ENCODE peak calls at places on chromosomes 1 and 21, in ten cellular contexts. U is thyroid gland; S is CD4-positive, CD25-positive, alpha-beta regulatory T cell; I is thoracic aorta; W is A549; T is gastrocnemius medialis; D is ovary; Q is K562; V is IMR-90; B is hepatocyte. E is an unnamed sample. For H3K4me1, the result is how much of the 10 kb centered on the place peaks cover.

GRCh38 chr1:40059960-40060337 is 19.4 kb downstream of the CAP1 start:
- DNase-seq in V (no peak), B (no peak), Q (no peak), D (no peak), W (no peak), T (no peak), S (no peak), U (no peak), I (no peak), E (no peak)

GRCh38 chr21:36852864-36853263 is 113.6 kb downstream of the HLCS start:
- DNase-seq in V (no peak), D (no peak), I (no peak), S (no peak), U (no peak), Q (no peak), B (no peak), W (no peak), T (no peak), E (no peak)

GRCh38 chr21:35940074-35940927 is 120.0 kb downstream of the SETD4 start:
- DNase-seq in Q (peak), I (no peak), B (peak), S (no peak), D (peak), V (peak), U (peak), W (peak), T (peak), E (peak)

GRCh38 chr1:14443164-14443787 is 155.2 kb upstream of the KAZN start:
- DNase-seq in W (no peak), U (peak), D (no peak), I (no peak), B (no peak), Q (peak), T (no peak), S (no peak), V (peak), E (no peak)

GRCh38 chr1:65812065-65812464 is 19.4 kb downstream of the PDE4B start:
- DNase-seq in T (peak), Q (no peak), S (peak), I (no peak), W (no peak), V (peak), U (no peak), B (no peak), D (no peak), E (no peak)

GRCh38 chr1:214216779-214217178 is 64.2 kb upstream of the SMYD2 start:
- DNase-seq in S (no peak), U (no peak), T (no peak), D (no peak), W (peak), V (no peak), B (peak), Q (no peak), I (no peak), E (no peak)

GRCh38 chr1:24195874-24196273 is 8.8 kb upstream of the IFNLR1 start:
- DNase-seq in Q (no peak), B (no peak), D (no peak), W (no peak), I (no peak), T (no peak), S (no peak), U (no peak), V (no peak), E (no peak)

GRCh38 chr1:41887365-41887764 is 31.4 kb downstream of the HIVEP3 start:
- DNase-seq in W (no peak), T (no peak), S (no peak), I (no peak), V (no peak), B (no peak), Q (no peak), D (no peak), U (no peak), E (no peak)

GRCh38 chr1:118223426-118223825 is 38.4 kb upstream of the SPAG17 start:
- DNase-seq in D (no peak), W (no peak), V (no peak), U (no peak), I (no peak), T (peak), B (peak), S (no peak), Q (no peak), E (no peak)

GRCh38 chr1:210687582-210688279 is 359.0 kb downstream of the HHAT start:
- DNase-seq in S (no peak), D (no peak), Q (no peak), I (no peak), U (peak), B (no peak), V (peak), W (peak), T (no peak), E (no peak)

GRCh38 chr1:226061793-226062557 is 541 bp upstream of the H3-3A start:
- DNase-seq in Q (peak), T (peak), B (peak), I (no peak), V (peak), S (no peak), W (peak), D (peak), U (peak), E (peak)

GRCh38 chr1:210074904-210075303 is 136.9 kb downstream of the SYT14 start:
- DNase-seq in U (no peak), V (no peak), I (no peak), S (no peak), T (no peak), Q (no peak), B (no peak), D (no peak), W (no peak), E (no peak)

GRCh38 chr1:113949007-113949406 is 19.9 kb downstream of the HIPK1 start:
- DNase-seq in S (no peak), T (no peak), W (no peak), V (no peak), Q (peak), U (no peak), D (no peak), I (no peak), B (no peak), E (no peak)

GRCh38 chr1:239386453-239387303 is at the start of gene CHRM3:
- DNase-seq in S (no peak), Q (no peak), I (no peak), T (no peak), V (no peak), D (peak), B (peak), U (peak), W (peak), E (no peak)

GRCh38 chr1:9115656-9116205 is 13.2 kb downstream of the GPR157 start:
- DNase-seq in S (no peak), D (no peak), V (peak), I (no peak), U (no peak), B (peak), T (no peak), W (no peak), Q (no peak), E (no peak)

GRCh38 chr21:35316933-35317332 is 267.8 kb upstream of the RUNX1 start:
- DNase-seq in Q (no peak), S (no peak), T (no peak), I (no peak), V (peak), W (no peak), D (no peak), U (no peak), B (peak), E (no peak)

GRCh38 chr1:201504179-201504631 is 2.7 kb downstream of the CSRP1 start:
- DNase-seq in D (no peak), W (no peak), U (no peak), V (peak), S (no peak), Q (no peak), I (no peak), T (no peak), B (no peak), E (no peak)

GRCh38 chr1:204307334-204307883 is 52.3 kb downstream of the PLEKHA6 start:
- DNase-seq in V (peak), T (no peak), B (peak), W (no peak), Q (no peak), S (no peak), I (no peak), D (peak), U (peak), E (no peak)
- H3K27ac ChIP-seq in V (peak), T (peak), B (peak), W (no peak), Q (no peak), S (no peak), I (no peak), D (no peak), U (no peak), E (no peak)

DNA sequence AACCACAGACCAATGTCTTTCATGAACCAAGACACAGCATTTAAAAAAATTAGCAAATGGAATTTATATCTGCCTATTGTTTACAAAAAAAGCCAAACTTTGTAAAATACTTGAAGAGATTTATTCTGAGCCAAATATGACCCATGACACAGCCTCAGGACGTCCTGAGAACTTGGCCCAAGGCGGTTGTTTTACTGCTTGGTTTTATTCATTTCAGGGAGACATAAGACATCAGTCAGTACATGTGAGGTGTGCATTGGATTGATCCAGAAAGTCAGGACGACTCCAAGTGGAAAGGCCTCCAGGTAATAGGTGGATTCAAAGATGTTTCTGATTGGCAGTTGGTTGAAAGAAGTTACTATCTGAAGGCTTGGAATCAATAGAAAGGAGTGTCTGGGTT is 1.4 kb upstream of the POFUT2 start:
- DNase-seq in U (no peak), S (no peak), B (no peak), I (no peak), Q (no peak), W (no peak), T (no peak), V (no peak), D (no peak), E (no peak)
- H3K4me1 ChIP-seq in U (under half), S (under half), B (under half), I (under half), Q (under half), W (under half), T (under half), V (under half), D (under half), E (half or more)

DNA sequence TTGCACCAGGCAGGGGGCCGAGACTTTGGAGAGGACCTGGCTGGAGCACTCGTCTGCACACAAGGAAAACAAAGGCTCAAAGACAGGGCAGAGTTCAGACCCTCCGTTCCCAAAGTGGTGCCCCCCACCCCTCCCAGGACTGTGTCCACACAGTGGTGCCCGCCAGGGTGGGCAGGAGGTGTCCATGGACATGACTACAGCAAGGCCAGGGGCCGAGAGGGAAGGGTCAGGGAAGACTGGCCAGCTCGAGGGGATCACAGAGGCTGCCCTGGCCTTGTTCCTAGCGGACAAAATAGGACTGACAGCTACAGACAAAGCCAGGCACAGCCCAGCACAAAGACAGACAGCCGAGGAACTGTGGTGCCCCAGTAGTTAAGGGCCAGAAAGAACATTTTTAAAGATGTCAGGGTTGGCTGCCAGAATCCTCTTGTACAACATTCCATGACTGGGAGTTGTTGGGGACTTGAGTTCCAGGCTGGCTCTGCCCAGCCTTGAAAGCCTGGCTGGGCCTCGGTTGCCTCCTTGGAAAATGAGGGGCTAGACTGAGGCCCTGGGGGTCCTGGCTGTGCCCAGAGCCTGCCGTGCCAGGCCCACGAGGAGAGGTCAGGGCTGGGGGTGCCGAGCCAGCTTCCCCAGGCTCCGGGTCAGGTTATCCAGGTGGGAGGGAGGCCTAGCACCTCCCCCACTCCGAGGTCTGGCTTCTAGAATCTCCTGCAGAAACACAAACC is 63.7 kb downstream of the SLX9 start:
- DNase-seq in Q (no peak), S (no peak), D (no peak), T (peak), I (no peak), U (no peak), B (no peak), V (no peak), W (no peak), E (no peak)
- H3K27ac ChIP-seq in Q (no peak), S (no peak), D (no peak), T (no peak), I (peak), U (no peak), B (no peak), V (no peak), W (no peak), E (no peak)

GRCh38 chr21:34011660-34012059 is 61.7 kb upstream of the MRPS6 start:
- DNase-seq in V (no peak), T (no peak), W (no peak), U (no peak), D (no peak), Q (no peak), S (no peak), I (no peak), B (no peak), E (no peak)
- H3K4me1 ChIP-seq in V (under half), T (under half), W (under half), U (under half), D (under half), Q (under half), S (under half), I (under half), B (under half), E (under half)

GRCh38 chr1:234520908-234521801 is 42.2 kb upstream of the TARBP1 start:
- DNase-seq in I (no peak), W (no peak), Q (no peak), T (no peak), U (no peak), D (no peak), B (no peak), V (no peak), S (no peak), E (no peak)
- H3K27ac ChIP-seq in I (no peak), W (peak), Q (no peak), T (peak), U (peak), D (no peak), B (no peak), V (no peak), S (no peak), E (peak)

GRCh38 chr1:37484325-37485051 is 10.1 kb downstream of the ZC3H12A start:
- DNase-seq in W (peak), T (peak), B (no peak), Q (no peak), I (no peak), S (no peak), V (no peak), U (no peak), D (no peak), E (no peak)
- H3K4me1 ChIP-seq in W (half or more), T (under half), B (under half), Q (under half), I (under half), S (under half), V (under half), U (under half), D (under half), E (half or more)

GRCh38 chr1:32181065-32181464 is 1.6 kb downstream of the TXLNA start:
- DNase-seq in I (no peak), D (no peak), U (no peak), V (no peak), W (no peak), T (peak), S (no peak), Q (no peak), B (no peak), E (no peak)

GRCh38 chr1:32179443-32180185 is at the start of gene TXLNA:
- DNase-seq in D (peak), W (peak), I (peak), S (peak), Q (peak), B (peak), T (peak), U (peak), V (peak), E (peak)

GRCh38 chr1:32182060-32182459 is 2.6 kb downstream of the TXLNA start:
- DNase-seq in T (peak), V (peak), B (no peak), D (no peak), U (no peak), I (no peak), Q (no peak), W (no peak), S (no peak), E (no peak)

GRCh38 chr1:32180186-32181060 is 948 bp downstream of the TXLNA start:
- DNase-seq in D (peak), Q (peak), S (peak), T (peak), V (peak), B (peak), W (peak), I (no peak), U (peak), E (peak)

GRCh38 chr1:32181563-32181962 is 2.1 kb downstream of the TXLNA start:
- DNase-seq in I (no peak), S (no peak), T (peak), U (no peak), Q (no peak), D (no peak), B (no peak), V (no peak), W (no peak), E (no peak)
- H3K27ac ChIP-seq in I (no peak), S (peak), T (peak), U (no peak), Q (peak), D (no peak), B (peak), V (peak), W (no peak), E (no peak)

DNA sequence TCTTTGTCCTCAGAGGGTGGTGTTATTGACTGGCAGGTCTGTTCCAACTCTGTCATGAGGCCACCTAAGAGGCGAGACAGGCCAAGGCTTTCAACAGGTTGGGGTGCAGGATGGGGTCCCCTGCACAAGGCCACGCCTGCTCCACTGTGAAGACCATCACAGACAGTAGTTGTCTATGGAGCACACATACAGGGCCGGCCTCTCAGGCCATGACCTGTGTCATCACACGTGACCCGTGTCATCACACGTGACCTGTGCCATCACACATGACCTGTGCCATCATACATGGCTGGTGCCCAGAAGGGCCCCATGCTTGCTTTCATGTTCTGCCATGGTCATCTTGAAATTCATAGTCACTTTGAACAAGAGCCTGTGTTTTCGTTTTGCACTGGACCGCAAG is 91.9 kb downstream of the ARHGEF10L start:
- DNase-seq in T (no peak), S (no peak), I (no peak), Q (no peak), W (no peak), U (no peak), B (no peak), D (no peak), V (no peak), E (no peak)
- H3K4me1 ChIP-seq in T (under half), S (under half), I (half or more), Q (under half), W (under half), U (under half), B (under half), D (under half), V (under half), E (under half)

DNA sequence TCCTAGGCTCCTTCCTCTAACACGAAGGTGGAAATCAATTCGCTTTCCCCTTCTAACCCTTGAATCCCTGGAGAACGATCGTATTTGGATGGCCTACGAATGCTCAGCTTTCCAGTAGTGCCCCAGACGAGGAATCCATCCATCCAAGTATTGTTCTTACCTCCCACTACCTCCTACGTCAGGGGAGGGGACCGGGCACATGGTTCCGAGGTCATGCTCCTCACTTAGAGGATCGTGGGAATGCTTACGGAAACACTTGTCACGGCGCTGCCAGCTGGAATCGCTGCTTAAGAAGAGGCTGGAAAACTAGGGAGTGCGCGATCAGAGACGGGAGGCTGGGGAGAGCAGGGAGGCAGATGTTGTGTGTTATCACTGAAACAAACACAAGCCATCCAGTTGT is 47.4 kb downstream of the CAPZB start:
- DNase-seq in W (no peak), B (peak), V (peak), T (peak), D (peak), Q (no peak), U (no peak), S (no peak), I (peak), E (peak)
- H3K27ac ChIP-seq in W (no peak), B (peak), V (peak), T (peak), D (peak), Q (no peak), U (peak), S (no peak), I (peak), E (peak)

DNA sequence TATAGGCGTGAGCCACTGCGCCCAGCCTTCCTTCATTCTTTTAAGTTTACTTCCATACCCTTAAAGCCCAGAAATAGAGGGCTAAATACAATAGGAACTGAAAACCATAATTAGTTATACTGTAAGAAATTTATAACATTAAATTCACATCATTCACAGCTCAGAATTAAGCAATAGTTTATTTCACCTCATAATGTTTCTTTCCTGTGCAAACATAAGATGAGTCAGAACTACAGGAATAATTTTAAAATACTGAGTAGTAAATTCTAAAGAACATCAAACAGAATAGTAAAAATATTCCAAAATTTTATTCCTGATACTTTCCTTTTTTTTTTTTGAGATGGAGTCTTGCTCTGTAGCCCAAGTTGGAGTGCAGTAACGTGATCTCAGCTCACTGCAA is 24.1 kb downstream of the POGZ start:
- DNase-seq in U (no peak), V (peak), D (no peak), B (no peak), T (no peak), I (no peak), Q (no peak), S (no peak), W (no peak), E (no peak)
- H3K4me1 ChIP-seq in U (under half), V (under half), D (under half), B (under half), T (under half), I (under half), Q (under half), S (under half), W (under half), E (under half)

E was measured in heart right ventricle.